ENCODE peak calls at places on chromosomes 7 and 10, in six cellular contexts. D, O, F, S, E and Q are unnamed samples.

GRCh38 chr10:71773221-71773971 is at the start of gene VSIR:
- DNase-seq in D (peak), O (peak), F (peak), S (peak), E (peak), Q (peak)

GRCh38 chr7:76278540-76278939 is 23.9 kb upstream of the HSPB1 start:
- DNase-seq in D (no peak), O (no peak), F (no peak), S (no peak), E (no peak), Q (no peak)

GRCh38 chr10:86545097-86545496 is 23.5 kb upstream of the WAPL start:
- DNase-seq in D (no peak), O (peak), F (no peak), S (no peak), E (no peak), Q (no peak)

GRCh38 chr7:79529214-79529895 is 75.9 kb upstream of the MAGI2 start:
- DNase-seq in D (no peak), O (no peak), F (no peak), S (no peak), E (no peak), Q (no peak)

GRCh38 chr7:119515214-119515613 is 757.8 kb upstream of the KCND2 start:
- DNase-seq in D (no peak), O (no peak), F (no peak), S (no peak), E (no peak), Q (no peak)

GRCh38 chr7:50310361-50310760 is 5.8 kb downstream of the IKZF1 start:
- DNase-seq in D (no peak), O (no peak), F (no peak), S (no peak), E (no peak), Q (no peak)

GRCh38 chr7:96547371-96547811 is 162.3 kb downstream of the SEM1 start:
- DNase-seq in D (no peak), O (no peak), F (no peak), S (no peak), E (no peak), Q (no peak)

GRCh38 chr10:121900443-121901174 is 27.2 kb downstream of the ATE1 start:
- DNase-seq in D (no peak), O (no peak), F (peak), S (peak), E (no peak), Q (no peak)

GRCh38 chr7:23470290-23471089 is at the start of gene IGF2BP3:
- DNase-seq in D (peak), O (no peak), F (peak), S (no peak), E (no peak), Q (no peak)

GRCh38 chr10:44993226-44993921 is 7.3 kb upstream of the ZNF22 start:
- DNase-seq in D (no peak), O (no peak), F (no peak), S (no peak), E (no peak), Q (peak)

GRCh38 chr10:80619036-80619435 is 81.3 kb downstream of the SH2D4B start:
- DNase-seq in D (no peak), O (no peak), F (no peak), S (no peak), E (no peak), Q (no peak)

GRCh38 chr10:17984056-17984455 is 32.3 kb downstream of the SLC39A12 start:
- DNase-seq in D (no peak), O (no peak), F (no peak), S (no peak), E (no peak), Q (no peak)

GRCh38 chr7:158026636-158027265 is 560.9 kb downstream of the PTPRN2 start:
- DNase-seq in D (no peak), O (peak), F (no peak), S (no peak), E (peak), Q (peak)

GRCh38 chr7:2843711-2844152 is 376 bp downstream of the GNA12 start:
- DNase-seq in D (peak), O (no peak), F (no peak), S (no peak), E (no peak), Q (peak)

GRCh38 chr10:17380888-17381287 is 73.5 kb downstream of the ST8SIA6 start:
- DNase-seq in D (no peak), O (no peak), F (no peak), S (no peak), E (no peak), Q (no peak)

GRCh38 chr7:102890292-102890970 is 22.4 kb upstream of the LRRC17 start:
- DNase-seq in D (no peak), O (no peak), F (no peak), S (no peak), E (no peak), Q (no peak)

GRCh38 chr7:27960415-27960814 is 220.2 kb downstream of the JAZF1 start:
- DNase-seq in D (no peak), O (no peak), F (no peak), S (no peak), E (no peak), Q (no peak)

GRCh38 chr10:48608279-48608681 is 3.4 kb upstream of the ARHGAP22 start:
- DNase-seq in D (peak), O (no peak), F (peak), S (no peak), E (peak), Q (no peak)

GRCh38 chr7:99170065-99170729 is 26.3 kb upstream of the SMURF1 start:
- DNase-seq in D (no peak), O (no peak), F (no peak), S (no peak), E (no peak), Q (no peak)

GRCh38 chr10:86684305-86684704 is 16.0 kb downstream of the LDB3 start:
- DNase-seq in D (peak), O (no peak), F (no peak), S (no peak), E (no peak), Q (peak)

GRCh38 chr10:109773818-109774440 is 149.4 kb downstream of the XPNPEP1 start:
- DNase-seq in D (no peak), O (no peak), F (peak), S (no peak), E (no peak), Q (no peak)

GRCh38 chr7:128266891-128267839 is 26.1 kb downstream of the LEP start:
- DNase-seq in D (peak), O (peak), F (peak), S (peak), E (no peak), Q (peak)

GRCh38 chr10:45000138-45000763 is 472 bp upstream of the ZNF22 start:
- DNase-seq in D (peak), O (no peak), F (no peak), S (no peak), E (peak), Q (peak)

GRCh38 chr10:7718685-7719084 is 15.6 kb downstream of the ITIH2 start:
- DNase-seq in D (no peak), O (no peak), F (no peak), S (no peak), E (no peak), Q (no peak)

GRCh38 chr10:114728325-114728724 is 70.2 kb upstream of the ABLIM1 start:
- DNase-seq in D (no peak), O (no peak), F (no peak), S (no peak), E (no peak), Q (no peak)

GRCh38 chr7:90225601-90226000 is 14.1 kb downstream of the STEAP2 start:
- DNase-seq in D (no peak), O (no peak), F (no peak), S (no peak), E (no peak), Q (no peak)

GRCh38 chr7:128812514-128813168 is 17.6 kb upstream of the FLNC start:
- DNase-seq in D (peak), O (no peak), F (no peak), S (no peak), E (no peak), Q (no peak)

GRCh38 chr10:9301554-9301953 is 1247.1 kb downstream of the GATA3 start:
- DNase-seq in D (no peak), O (no peak), F (no peak), S (no peak), E (no peak), Q (no peak)

GRCh38 chr7:54253036-54253373 is 289.2 kb upstream of the VSTM2A start:
- DNase-seq in D (no peak), O (no peak), F (no peak), S (no peak), E (no peak), Q (no peak)

GRCh38 chr7:49522111-49522510 is 251.3 kb upstream of the VWC2 start:
- DNase-seq in D (no peak), O (no peak), F (no peak), S (no peak), E (no peak), Q (no peak)

GRCh38 chr10:125911145-125911544 is 14.8 kb downstream of the FANK1 start:
- DNase-seq in D (peak), O (no peak), F (no peak), S (no peak), E (no peak), Q (no peak)

GRCh38 chr10:61758440-61758839 is 95.7 kb downstream of the CABCOCO1 start:
- DNase-seq in D (no peak), O (no peak), F (no peak), S (no peak), E (no peak), Q (no peak)

GRCh38 chr7:123645516-123645915 is 10.2 kb upstream of the LMOD2 start:
- DNase-seq in D (no peak), O (no peak), F (no peak), S (no peak), E (no peak), Q (no peak)

GRCh38 chr7:148319316-148319808 is 271.2 kb upstream of the C7orf33 start:
- DNase-seq in D (no peak), O (no peak), F (no peak), S (no peak), E (no peak), Q (no peak)

GRCh38 chr7:27699751-27700150 is 37.1 kb upstream of the HIBADH start:
- DNase-seq in D (no peak), O (no peak), F (no peak), S (no peak), E (no peak), Q (no peak)

GRCh38 chr10:119742988-119743646 is 17.3 kb downstream of the INPP5F start:
- DNase-seq in D (peak), O (no peak), F (no peak), S (no peak), E (no peak), Q (no peak)

GRCh38 chr7:155602156-155602555 is 42.3 kb upstream of the RBM33 start:
- DNase-seq in D (no peak), O (no peak), F (no peak), S (no peak), E (peak), Q (no peak)

GRCh38 chr10:129766611-129767550 is 197.2 kb downstream of the EBF3 start:
- DNase-seq in D (peak), O (peak), F (no peak), S (no peak), E (peak), Q (peak)

GRCh38 chr7:10082896-10083295 is 890.8 kb upstream of the PHF14 start:
- DNase-seq in D (no peak), O (no peak), F (no peak), S (no peak), E (no peak), Q (no peak)

DNA sequence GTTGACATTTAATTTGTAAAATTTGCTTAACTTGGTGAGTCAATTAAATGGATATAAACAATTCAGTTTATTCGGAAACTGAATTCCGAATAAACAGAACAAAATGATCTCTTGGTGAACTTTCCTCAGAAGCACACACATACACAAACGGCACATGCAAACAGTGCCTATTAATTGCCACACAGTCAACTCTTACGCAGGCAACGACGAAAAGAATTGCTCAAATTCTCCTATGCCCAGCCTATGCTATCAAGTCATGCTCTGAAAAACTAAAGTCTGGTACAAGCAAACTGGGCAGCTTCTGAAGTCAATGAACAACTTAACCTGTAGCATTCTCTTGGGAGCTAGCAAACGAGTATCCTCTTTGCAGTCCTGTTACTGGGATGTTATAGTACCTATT is 38.8 kb upstream of the ASL start:
- DNase-seq in D (no peak), O (no peak), F (no peak), S (no peak), E (no peak), Q (no peak)
- TF ChIP-seq POLR2A in D (no peak), O (no peak), F (no peak), S (no peak), E (no peak), Q (no peak)

GRCh38 chr10:1737222-1738061 is at the start of gene ADARB2:
- DNase-seq in D (no peak), O (no peak), F (no peak), S (peak), E (peak), Q (no peak)
- TF ChIP-seq POLR2AphosphoS5 in D (no peak), O (no peak), F (no peak), S (peak), E (no peak), Q (no peak)

GRCh38 chr7:30908681-30909080 is 3.0 kb upstream of the AQP1 start:
- DNase-seq in D (no peak), O (no peak), F (no peak), S (no peak), E (no peak), Q (no peak)

GRCh38 chr7:30906014-30906413 is 5.6 kb upstream of the AQP1 start:
- DNase-seq in D (peak), O (no peak), F (no peak), S (no peak), E (no peak), Q (no peak)

GRCh38 chr7:30907527-30908267 is 4.0 kb upstream of the AQP1 start:
- DNase-seq in D (no peak), O (no peak), F (no peak), S (no peak), E (no peak), Q (no peak)

GRCh38 chr7:30905078-30906012 is 6.3 kb upstream of the AQP1 start:
- DNase-seq in D (peak), O (no peak), F (no peak), S (no peak), E (no peak), Q (no peak)

DNA sequence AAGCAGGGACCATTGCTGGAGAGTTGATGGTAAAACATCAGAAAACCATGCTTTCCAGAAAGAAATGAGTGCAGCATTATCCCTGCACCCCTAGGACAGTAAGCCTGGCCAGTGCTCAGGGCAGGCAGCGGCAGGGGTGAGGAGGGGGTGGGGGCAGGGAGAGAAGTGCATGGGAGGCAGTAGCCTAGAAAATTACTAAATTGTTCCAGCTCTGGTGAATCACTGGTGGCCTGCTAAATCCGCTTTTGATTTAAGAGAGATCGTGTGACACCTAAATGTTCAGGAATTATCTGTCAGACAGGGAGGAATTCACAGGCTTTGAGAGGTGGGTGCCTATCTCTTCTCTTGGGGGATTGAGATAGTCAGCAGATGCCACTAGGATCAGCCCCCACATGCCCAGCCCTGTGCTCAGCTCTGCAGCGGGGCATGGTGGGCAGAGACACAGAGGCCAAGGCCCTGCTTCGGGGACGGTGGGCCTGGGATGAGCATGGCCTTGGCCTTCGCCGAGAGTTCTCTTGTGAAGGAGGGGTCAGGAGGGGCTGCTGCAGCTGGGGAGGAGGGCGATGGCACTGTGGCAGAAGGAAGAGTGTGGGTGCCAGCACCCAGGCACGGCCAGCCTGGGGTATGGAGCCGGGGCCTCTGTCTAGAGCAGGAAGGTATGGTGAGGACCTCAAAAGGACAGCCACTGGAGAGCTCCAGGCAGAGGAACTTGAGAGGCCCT is 5.0 kb upstream of the AQP1 start:
- DNase-seq in D (no peak), O (no peak), F (no peak), S (no peak), E (no peak), Q (no peak)
- H3K4me3 ChIP-seq in D (no peak), O (no peak), F (no peak), S (no peak), E (no peak), Q (no peak)

GRCh38 chr10:30542001-30542861 is 87.3 kb downstream of the LYZL2 start:
- DNase-seq in D (no peak), O (no peak), F (peak), S (no peak), E (no peak), Q (no peak)
- TF ChIP-seq POLR2A in D (no peak), O (no peak), F (no peak), S (no peak), E (no peak), Q (no peak)

GRCh38 chr7:8126768-8127167 is 135.2 kb downstream of the ICA1 start:
- DNase-seq in D (no peak), O (no peak), F (peak), S (no peak), E (no peak), Q (no peak)

GRCh38 chr7:8128457-8129322 is 133.3 kb downstream of the ICA1 start:
- DNase-seq in D (no peak), O (no peak), F (no peak), S (no peak), E (no peak), Q (no peak)

GRCh38 chr7:8129323-8129659 is 132.7 kb downstream of the ICA1 start:
- DNase-seq in D (no peak), O (no peak), F (no peak), S (no peak), E (no peak), Q (no peak)

GRCh38 chr7:8121243-8121642 is 140.7 kb downstream of the ICA1 start:
- DNase-seq in D (no peak), O (no peak), F (no peak), S (no peak), E (no peak), Q (no peak)

DNA sequence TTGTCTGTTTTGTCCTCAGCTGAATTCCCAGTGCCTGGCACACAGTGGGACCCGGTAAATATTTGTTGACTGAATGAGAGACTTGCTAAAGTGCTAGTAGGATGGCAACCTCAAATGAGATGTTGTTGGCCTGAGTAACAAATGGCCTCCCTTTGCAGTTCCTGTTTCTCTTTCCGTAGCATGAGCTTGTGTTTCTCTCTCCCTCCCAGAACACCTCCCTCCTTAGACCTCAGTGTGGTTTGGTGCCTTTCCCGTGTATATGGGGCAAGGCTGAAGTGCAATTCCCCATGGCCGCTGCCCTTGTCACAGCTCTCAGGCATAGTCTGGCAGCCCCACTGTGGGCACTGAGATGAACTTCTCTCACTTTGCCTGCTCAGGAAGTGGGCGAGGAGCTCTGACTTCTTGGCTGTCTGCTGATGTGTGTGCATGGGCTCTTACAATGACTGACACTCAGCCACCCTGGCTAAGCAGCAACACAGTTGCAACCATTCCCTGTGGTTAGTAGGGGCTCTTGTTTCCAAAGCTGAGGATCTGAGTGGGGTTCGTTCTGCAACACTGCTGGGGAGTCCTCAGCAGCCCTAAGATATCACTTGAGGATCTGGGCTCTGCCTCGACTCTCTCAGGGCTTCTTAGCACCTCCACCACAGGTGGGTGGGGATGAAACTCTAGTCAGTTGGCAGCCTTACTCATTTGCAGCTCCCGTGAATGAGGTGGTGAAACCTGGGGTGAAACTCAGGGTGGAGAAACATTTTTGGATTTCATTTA is 136.1 kb downstream of the ICA1 start:
- DNase-seq in D (peak), O (no peak), F (no peak), S (no peak), E (no peak), Q (no peak)
- TF ChIP-seq POLR2AphosphoS5 in D (no peak), O (no peak), F (no peak), S (no peak), E (no peak), Q (no peak)